ENCODE peak calls at places on chromosomes 7 and 10, in four cellular contexts. E is A549, X is HepG2, C is K562. P is an unnamed sample.
A peak's percentile ranks its signal among the peaks of the same experiment; 100 is the strongest.

GRCh38 chr7:131109011-131109756 is 218.5 kb upstream of the MKLN1 start:
- DNase-seq in X (no peak), E (no peak), C (peak; percentile 42), P (peak; percentile 24)

GRCh38 chr10:13815766-13816165 is 229.0 kb downstream of the PRPF18 start:
- DNase-seq in E (no peak), X (no peak), C (no peak), P (peak; percentile 77)

GRCh38 chr7:154906736-154907355 is 96.1 kb downstream of the PAXIP1 start:
- DNase-seq in C (no peak), E (no peak), X (no peak), P (no peak)

GRCh38 chr10:8618834-8619233 is 564.3 kb downstream of the GATA3 start:
- DNase-seq in E (peak; percentile 75), C (no peak), X (no peak), P (no peak)

GRCh38 chr7:106737202-106737562 is 76.2 kb upstream of the CCDC71L start:
- DNase-seq in X (no peak), E (peak; percentile 9), C (no peak), P (peak; percentile 72)

GRCh38 chr10:115045516-115045915 is 47.6 kb upstream of the ATRNL1 start:
- DNase-seq in E (no peak), X (no peak), C (no peak), P (no peak)

GRCh38 chr7:84337386-84337785 is 142.8 kb upstream of the SEMA3A start:
- DNase-seq in C (no peak), X (no peak), E (no peak), P (no peak)

GRCh38 chr7:118304100-118304499 is 79.6 kb downstream of the ANKRD7 start:
- DNase-seq in X (no peak), C (no peak), E (no peak), P (no peak)

GRCh38 chr10:29634105-29634504 is 666 bp downstream of the SVIL start:
- DNase-seq in X (no peak), E (no peak), C (no peak), P (peak; percentile 53)

GRCh38 chr10:59823111-59823510 is 69.9 kb upstream of the MRLN start:
- DNase-seq in E (no peak), X (no peak), C (no peak), P (no peak)

GRCh38 chr10:31320598-31321211 is 1.7 kb downstream of the ZEB1 start:
- DNase-seq in X (peak; percentile 43), C (peak; percentile 23), E (peak; percentile 54), P (peak; percentile 71)

GRCh38 chr7:133794490-133794889 is 332.6 kb upstream of the LRGUK start:
- DNase-seq in X (no peak), C (no peak), E (no peak), P (no peak)

GRCh38 chr10:20668985-20669384 is 228.1 kb downstream of the NEBL start:
- DNase-seq in X (no peak), E (no peak), C (no peak), P (no peak)

GRCh38 chr10:63901228-63901627 is 380.0 kb downstream of the REEP3 start:
- DNase-seq in C (peak; percentile 70), E (peak; percentile 4), X (no peak), P (no peak)

GRCh38 chr10:121942749-121943148 is 14.9 kb upstream of the ATE1 start:
- DNase-seq in E (peak; percentile 82), C (no peak), X (no peak), P (peak; percentile 97)

GRCh38 chr7:143388051-143388450 is 6.9 kb downstream of the ZYX start:
- DNase-seq in X (no peak), E (no peak), C (peak; percentile 30), P (no peak)

GRCh38 chr10:124296813-124297788 is 121.6 kb downstream of the OAT start:
- DNase-seq in E (no peak), X (no peak), C (no peak), P (no peak)

GRCh38 chr7:13850185-13850752 is 139.2 kb downstream of the ETV1 start:
- DNase-seq in X (no peak), C (peak; percentile 19), E (peak; percentile 31), P (peak; percentile 82)

GRCh38 chr7:44750921-44751571 is 2.4 kb downstream of the ZMIZ2 start:
- DNase-seq in C (no peak), E (no peak), X (no peak), P (no peak)

GRCh38 chr7:101420436-101420835 is 57.8 kb downstream of the COL26A1 start:
- DNase-seq in E (peak; percentile 42), X (no peak), C (peak; percentile 85), P (no peak)

GRCh38 chr10:70328987-70329386 is 45.2 kb upstream of the NPFFR1 start:
- DNase-seq in X (no peak), E (no peak), C (no peak), P (no peak)

GRCh38 chr7:95725170-95725569 is 47.2 kb upstream of the DYNC1I1 start:
- DNase-seq in X (no peak), E (peak; percentile 5), C (no peak), P (peak; percentile 9)

GRCh38 chr7:5596046-5596895 is 172.6 kb upstream of the TNRC18 start:
- DNase-seq in C (peak; percentile 58), X (no peak), E (peak; percentile 91), P (peak; percentile 88)

GRCh38 chr10:32393942-32394341 is 47.0 kb upstream of the EPC1 start:
- DNase-seq in C (no peak), X (no peak), E (no peak), P (no peak)
- TF ChIP-seq MAX in C (no peak), X (no peak), E (no peak), P (no peak)

GRCh38 chr10:129470103-129470851 is 3.2 kb downstream of the MGMT start:
- DNase-seq in E (no peak), C (no peak), X (peak; percentile 72), P (no peak)

GRCh38 chr10:129476431-129476830 is 9.4 kb downstream of the MGMT start:
- DNase-seq in C (no peak), X (no peak), E (no peak), P (no peak)

GRCh38 chr10:129474642-129475041 is 7.6 kb downstream of the MGMT start:
- DNase-seq in E (no peak), C (no peak), X (no peak), P (no peak)

GRCh38 chr10:129471447-129471846 is 4.4 kb downstream of the MGMT start:
- DNase-seq in X (no peak), C (no peak), E (no peak), P (no peak)

DNA sequence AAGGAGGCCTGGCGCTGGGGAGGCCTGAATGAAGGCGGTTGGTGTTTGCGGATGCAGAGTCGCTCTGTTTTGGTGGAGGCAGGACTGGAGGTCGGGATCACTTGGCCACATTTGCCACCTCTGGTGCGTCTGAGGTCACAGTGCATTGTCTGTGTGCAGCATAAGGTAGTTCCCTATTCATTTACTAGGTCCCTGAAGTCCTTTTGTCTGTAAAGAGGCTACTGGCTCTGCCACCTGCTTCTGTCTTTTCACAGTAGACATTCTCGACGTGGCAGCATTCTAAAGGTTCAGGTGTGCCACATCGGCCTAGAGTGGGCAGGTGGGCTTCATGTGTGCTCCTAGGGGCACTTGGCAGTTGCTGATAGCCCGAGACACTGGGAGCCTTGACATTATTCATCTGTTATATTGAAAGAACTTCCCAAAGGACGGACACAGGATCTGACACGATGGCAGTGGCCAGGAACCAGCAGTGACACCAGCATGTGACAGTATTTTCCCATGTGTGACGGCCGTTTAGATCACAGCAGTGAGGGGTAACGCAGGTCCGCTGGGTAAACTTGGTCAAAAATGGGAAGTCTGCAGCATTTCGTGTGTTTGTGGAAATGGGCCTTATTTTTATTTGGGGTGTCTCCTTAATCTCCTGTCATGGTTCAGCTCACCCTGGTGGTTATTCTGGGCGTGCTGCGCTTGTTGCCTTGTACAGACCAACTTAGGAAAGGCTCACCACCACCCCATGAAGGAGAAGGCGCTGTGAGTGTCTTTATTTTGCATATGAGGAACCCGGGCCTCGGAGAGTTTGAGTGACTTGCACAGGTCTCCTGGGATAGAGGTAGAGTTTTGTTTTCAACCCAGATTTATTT is 5.9 kb downstream of the MGMT start:
- DNase-seq in X (no peak), E (no peak), C (no peak), P (no peak)
- H3K4me2 ChIP-seq in X (no peak overlapping the region), E (no peak overlapping the region), C (no peak overlapping the region), P (no peak overlapping the region)

DNA sequence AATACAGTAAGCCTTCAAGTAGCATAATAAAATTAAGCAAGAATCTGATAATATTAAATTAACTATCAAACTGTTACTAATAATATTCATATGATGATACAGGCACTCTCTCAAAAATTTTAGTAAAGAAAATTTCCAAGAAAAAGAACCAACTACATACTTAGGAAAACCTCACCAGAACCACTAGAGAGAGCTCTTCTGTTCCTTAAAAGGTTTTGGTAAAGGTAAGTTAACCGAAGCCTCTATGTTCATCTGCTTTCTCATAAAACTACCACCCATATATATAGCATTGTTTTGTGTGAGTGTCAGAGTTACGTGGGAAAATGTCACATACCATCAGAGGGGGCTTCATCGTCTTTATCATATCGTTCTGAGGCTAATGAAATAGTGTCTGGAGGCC is 20.7 kb downstream of the SKAP2 start:
- DNase-seq in X (no peak), E (peak; percentile 55), C (no peak), P (no peak)
- TF ChIP-seq JUN in X (no peak), E (no peak), C (no peak), P (no peak)

GRCh38 chr10:86598151-86598550 is 56.2 kb upstream of the OPN4 start:
- DNase-seq in C (no peak), E (no peak), X (no peak), P (no peak)
- TF ChIP-seq MAX in C (no peak), E (no peak), X (no peak), P (no peak)

GRCh38 chr10:113493195-113493594 is 59.7 kb upstream of the HABP2 start:
- DNase-seq in X (no peak), E (no peak), C (no peak), P (no peak)

GRCh38 chr10:113494736-113495135 is 58.1 kb upstream of the HABP2 start:
- DNase-seq in E (no peak), C (no peak), X (no peak), P (no peak)

GRCh38 chr10:113492181-113492580 is 60.7 kb upstream of the HABP2 start:
- DNase-seq in C (no peak), E (no peak), X (no peak), P (no peak)

GRCh38 chr10:113496124-113496523 is 56.7 kb upstream of the HABP2 start:
- DNase-seq in C (no peak), E (no peak), X (no peak), P (no peak)

GRCh38 chr10:113493943-113494342 is 58.9 kb upstream of the HABP2 start:
- DNase-seq in X (no peak), E (peak; percentile 7), C (no peak), P (no peak)
- H3K4me2 ChIP-seq in X (no peak overlapping the region), E (no peak overlapping the region), C (no peak overlapping the region), P (no peak overlapping the region)

GRCh38 chr10:132492323-132493035 is 45.1 kb upstream of the INPP5A start:
- DNase-seq in C (no peak), X (no peak), E (no peak), P (no peak)
- TF ChIP-seq JUN in C (no peak), X (no peak), E (no peak), P (no peak)

DNA sequence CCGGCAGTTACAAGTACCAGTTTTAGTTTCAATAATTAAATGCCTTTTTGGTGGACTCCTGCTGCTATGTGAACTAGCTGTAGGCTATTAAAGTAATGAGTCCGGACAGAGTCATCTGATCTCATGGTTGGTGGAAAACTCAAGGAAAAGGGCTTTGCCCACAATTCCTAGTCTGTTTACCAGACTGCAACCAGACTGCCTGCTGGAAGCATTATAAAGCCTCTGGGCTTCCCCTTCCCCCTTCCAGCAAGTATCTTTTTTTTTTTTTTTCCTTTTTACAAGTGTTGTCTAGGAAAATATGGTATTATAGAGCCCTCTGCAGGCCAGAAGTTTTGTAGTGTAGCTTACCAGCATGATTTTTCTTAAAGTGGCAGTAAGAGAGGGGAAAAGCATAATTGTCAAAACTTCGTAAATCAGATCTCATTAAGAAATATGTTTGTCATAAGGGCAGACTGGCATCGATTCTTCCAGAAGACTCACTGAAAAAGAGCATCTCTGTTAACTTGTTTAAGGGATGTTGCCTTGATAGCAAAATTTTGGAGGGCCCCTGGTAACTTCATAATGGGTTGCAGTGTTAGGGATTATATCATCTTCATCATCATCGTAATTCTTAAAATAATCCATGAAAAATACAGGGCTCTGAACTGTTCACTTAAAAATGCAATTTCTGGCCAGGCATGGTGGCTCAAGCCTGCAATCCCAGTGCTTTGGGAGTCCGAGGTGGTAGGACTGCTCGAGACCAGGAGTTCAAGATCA is 181.3 kb downstream of the TAX1BP1 start:
- DNase-seq in C (peak; percentile 12), E (peak; percentile 82), X (peak; percentile 70), P (peak; percentile 94)
- TF ChIP-seq MAX in C (no peak), E (no peak), X (no peak), P (no peak)